ENCODE peak calls at places on chromosomes 16 and 17, in five cellular contexts. M, E, I, P and L are unnamed samples.

GRCh38 chr17:45114117-45114932 is 18.0 kb downstream of the PLCD3 start:
- DNase-seq in M (no peak), E (no peak), I (no peak), P (no peak), L (no peak)

GRCh38 chr16:50301626-50302471 is 35.5 kb downstream of the ADCY7 start:
- DNase-seq in M (no peak), E (peak), I (no peak), P (peak), L (no peak)

GRCh38 chr17:9645858-9646555 is 690 bp downstream of the USP43 start:
- DNase-seq in M (peak), E (peak), I (peak), P (peak), L (peak)

GRCh38 chr16:79295746-79296145 is 304.8 kb downstream of the MAF start:
- DNase-seq in M (no peak), E (no peak), I (no peak), P (no peak), L (no peak)

GRCh38 chr17:81483085-81483861 is 29.3 kb downstream of the ACTG1 start:
- DNase-seq in M (peak), E (no peak), I (peak), P (no peak), L (peak)

GRCh38 chr17:1222321-1222720 is 42.5 kb upstream of the ABR start:
- DNase-seq in M (no peak), E (no peak), I (no peak), P (peak), L (no peak)

GRCh38 chr17:78528541-78528940 is 48.7 kb downstream of the DNAH17 start:
- DNase-seq in M (peak), E (no peak), I (no peak), P (no peak), L (no peak)

GRCh38 chr17:60766778-60767190 is 89.1 kb downstream of the BCAS3 start:
- DNase-seq in M (no peak), E (no peak), I (no peak), P (no peak), L (no peak)

GRCh38 chr17:40794466-40794865 is 5.3 kb downstream of the KRT28 start:
- DNase-seq in M (no peak), E (no peak), I (no peak), P (no peak), L (no peak)

GRCh38 chr17:9016941-9017552 is 4.3 kb upstream of the NTN1 start:
- DNase-seq in M (no peak), E (no peak), I (no peak), P (no peak), L (no peak)

GRCh38 chr16:49281843-49282642 is 405 bp upstream of the CBLN1 start:
- DNase-seq in M (peak), E (peak), I (peak), P (peak), L (peak)

GRCh38 chr16:69611103-69611640 is 45.4 kb downstream of the NFAT5 start:
- DNase-seq in M (no peak), E (no peak), I (no peak), P (no peak), L (no peak)

GRCh38 chr16:3716831-3717234 is 491 bp downstream of the TRAP1 start:
- DNase-seq in M (peak), E (peak), I (no peak), P (peak), L (no peak)

GRCh38 chr17:3935140-3935542 is 18.9 kb upstream of the P2RX1 start:
- DNase-seq in M (peak), E (peak), I (peak), P (peak), L (peak)

GRCh38 chr17:46818319-46818928 is at the start of gene WNT3:
- DNase-seq in M (peak), E (no peak), I (no peak), P (no peak), L (no peak)

GRCh38 chr17:73612074-73612473 is 32.2 kb downstream of the SDK2 start:
- DNase-seq in M (no peak), E (no peak), I (no peak), P (no peak), L (no peak)

GRCh38 chr17:64583055-64583454 is 76.3 kb downstream of the CEP95 start:
- DNase-seq in M (no peak), E (no peak), I (no peak), P (no peak), L (no peak)

GRCh38 chr17:6163632-6164319 is 93.6 kb downstream of the WSCD1 start:
- DNase-seq in M (no peak), E (peak), I (no peak), P (no peak), L (no peak)

GRCh38 chr17:44197980-44198720 is 1.5 kb downstream of the ATXN7L3 start:
- DNase-seq in M (no peak), E (peak), I (no peak), P (peak), L (no peak)

GRCh38 chr16:1908081-1908633 is 10.1 kb downstream of the HS3ST6 start:
- DNase-seq in M (no peak), E (no peak), I (no peak), P (no peak), L (no peak)

GRCh38 chr17:45127583-45128300 is 4.6 kb downstream of the PLCD3 start:
- DNase-seq in M (no peak), E (no peak), I (peak), P (peak), L (no peak)

GRCh38 chr16:31452631-31453106 is 6.6 kb upstream of the ARMC5 start:
- DNase-seq in M (no peak), E (peak), I (no peak), P (peak), L (no peak)

GRCh38 chr17:47873200-47874090 is 22.5 kb upstream of the SP6 start:
- DNase-seq in M (no peak), E (no peak), I (no peak), P (no peak), L (no peak)

GRCh38 chr16:12416136-12416787 is 387.4 kb downstream of the CPPED1 start:
- DNase-seq in M (no peak), E (no peak), I (no peak), P (no peak), L (no peak)

GRCh38 chr17:74241434-74241833 is 28.1 kb downstream of the TTYH2 start:
- DNase-seq in M (no peak), E (peak), I (no peak), P (no peak), L (no peak)

GRCh38 chr17:17075037-17075755 is 32.9 kb downstream of the MPRIP start:
- DNase-seq in M (peak), E (peak), I (peak), P (peak), L (no peak)

GRCh38 chr16:8026450-8026849 is 563.9 kb downstream of the TMEM114 start:
- DNase-seq in M (no peak), E (no peak), I (no peak), P (no peak), L (no peak)

GRCh38 chr17:75645889-75646625 is 12.8 kb downstream of the SMIM5 start:
- DNase-seq in M (no peak), E (no peak), I (no peak), P (peak), L (no peak)

GRCh38 chr17:3911271-3912053 is 4.8 kb downstream of the P2RX1 start:
- DNase-seq in M (peak), E (no peak), I (no peak), P (no peak), L (peak)

GRCh38 chr16:84117482-84117843 is 721 bp upstream of the MBTPS1 start:
- DNase-seq in M (no peak), E (peak), I (no peak), P (peak), L (no peak)

GRCh38 chr17:61362396-61362795 is 37.2 kb upstream of the TBX2 start:
- DNase-seq in M (no peak), E (no peak), I (no peak), P (no peak), L (no peak)

GRCh38 chr17:73199751-73200317 is 7.0 kb downstream of the COG1 start:
- DNase-seq in M (no peak), E (no peak), I (no peak), P (no peak), L (no peak)

GRCh38 chr17:65629234-65629690 is 67.8 kb upstream of the AXIN2 start:
- DNase-seq in M (no peak), E (no peak), I (no peak), P (no peak), L (no peak)

GRCh38 chr16:18958621-18959578 is 24.8 kb upstream of the TMC7 start:
- DNase-seq in M (no peak), E (no peak), I (no peak), P (no peak), L (no peak)

GRCh38 chr17:62869885-62870580 is 61.9 kb upstream of the MARCHF10 start:
- DNase-seq in M (peak), E (peak), I (no peak), P (peak), L (no peak)

GRCh38 chr16:72246423-72246822 is 74.5 kb upstream of the PMFBP1 start:
- DNase-seq in M (no peak), E (no peak), I (no peak), P (no peak), L (peak)